ENCODE peak calls at places on chromosomes 2 and 18, in six cellular contexts. N, J, H, C, D and K are unnamed samples.

GRCh38 chr2:216549926-216550690 is 51.5 kb downstream of the RPL37A start:
- DNase-seq in N (peak; percentile 63), J (no peak), H (no peak), C (no peak), D (no peak), K (no peak)

GRCh38 chr2:40106061-40106460 is 327.0 kb upstream of the THUMPD2 start:
- DNase-seq in N (no peak), J (no peak), H (no peak), C (no peak), D (no peak), K (no peak)

GRCh38 chr2:230312638-230313037 is 14.4 kb upstream of the SP140L start:
- DNase-seq in N (peak; percentile 19), J (no peak), H (no peak), C (no peak), D (no peak), K (no peak)

GRCh38 chr2:187050409-187050998 is 201.5 kb upstream of the ZSWIM2 start:
- DNase-seq in N (no peak), J (no peak), H (no peak), C (no peak), D (no peak), K (no peak)

GRCh38 chr18:50468802-50469201 is 91.1 kb upstream of the MAPK4 start:
- DNase-seq in N (no peak), J (no peak), H (no peak), C (no peak), D (no peak), K (no peak)

GRCh38 chr18:74476154-74476553 is 19.0 kb upstream of the DIPK1C start:
- DNase-seq in N (peak; percentile 72), J (no peak), H (no peak), C (no peak), D (no peak), K (no peak)

GRCh38 chr18:26875040-26875654 is 9.6 kb upstream of the AQP4 start:
- DNase-seq in N (no peak), J (no peak), H (no peak), C (no peak), D (no peak), K (no peak)

GRCh38 chr2:395886-396285 is 108.0 kb upstream of the ALKAL2 start:
- DNase-seq in N (no peak), J (no peak), H (no peak), C (no peak), D (no peak), K (no peak)

GRCh38 chr2:199814845-199815211 is 36.2 kb downstream of the FTCDNL1 start:
- DNase-seq in N (no peak), J (no peak), H (no peak), C (no peak), D (no peak), K (no peak)

GRCh38 chr2:106028192-106028591 is 165.9 kb downstream of the UXS1 start:
- DNase-seq in N (no peak), J (no peak), H (no peak), C (no peak), D (no peak), K (no peak)

GRCh38 chr2:138026116-138026855 is 62.0 kb downstream of the HNMT start:
- DNase-seq in N (no peak), J (no peak), H (no peak), C (no peak), D (no peak), K (no peak)

GRCh38 chr18:5068856-5069255 is 128.2 kb downstream of the AKAIN1 start:
- DNase-seq in N (no peak), J (no peak), H (no peak), C (no peak), D (no peak), K (no peak)

GRCh38 chr2:3594493-3595281 is at the start of gene COLEC11:
- DNase-seq in N (peak; percentile 70), J (peak; percentile 79), H (no peak), C (no peak), D (peak; percentile 73), K (no peak)
- TF ChIP-seq CTCF in N (peak; percentile 18), J (no peak), H (no peak), C (no peak), D (peak; percentile 14), K (no peak)

GRCh38 chr2:3581367-3582262 is 6.6 kb downstream of the RPS7 start:
- DNase-seq in N (no peak), J (no peak), H (no peak), C (no peak), D (no peak), K (no peak)
- H3K27ac ChIP-seq in N (no peak overlapping the region), J (no peak overlapping the region), H (no peak overlapping the region), C (no peak overlapping the region), D (no peak overlapping the region), K (peak overlapping the region; percentile 56)

DNA sequence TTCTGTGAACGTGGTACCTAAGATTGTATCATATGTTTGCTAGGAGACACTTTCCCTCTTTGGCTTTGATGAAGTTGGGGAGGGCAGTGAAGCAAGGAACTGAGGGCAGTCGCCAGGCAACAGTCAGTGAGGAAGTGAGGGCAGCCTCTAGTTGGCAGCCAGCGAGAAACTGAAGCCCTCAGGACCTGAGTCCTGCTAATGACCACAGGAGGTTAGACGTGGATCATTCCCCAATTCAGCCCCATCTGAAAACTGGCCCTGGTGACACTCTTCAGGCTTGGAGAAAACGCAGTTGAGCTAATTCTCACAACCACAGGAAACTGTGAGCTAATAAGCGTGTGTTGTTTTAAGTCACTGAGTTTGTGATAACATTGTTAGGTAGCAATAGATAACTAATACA is 84.5 kb upstream of the REG3G start:
- DNase-seq in N (peak; percentile 4), J (no peak), H (no peak), C (no peak), D (no peak), K (no peak)
- TF ChIP-seq CTCF in N (no peak), J (no peak), H (no peak), C (no peak), D (no peak), K (no peak)

DNA sequence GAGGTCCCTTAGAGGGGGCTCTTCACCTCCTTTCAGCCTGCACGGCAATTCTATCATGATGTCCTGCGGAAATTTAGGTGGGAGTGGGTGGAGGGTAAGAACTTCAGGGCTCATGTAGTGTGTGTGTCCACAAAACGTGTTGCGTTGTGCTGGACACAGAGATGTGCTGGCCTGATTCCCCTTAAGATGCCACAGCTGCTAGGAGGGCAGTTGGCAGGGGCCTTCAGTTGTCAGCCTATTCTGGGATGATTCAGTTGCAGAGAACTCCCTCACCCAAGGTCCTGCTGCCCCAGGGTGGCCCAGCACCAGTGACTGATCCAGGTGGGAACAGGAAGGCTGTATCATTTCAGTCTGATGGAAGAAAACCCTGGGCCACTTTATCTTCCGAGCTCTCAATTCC is 1.0 kb upstream of the HJURP start:
- DNase-seq in N (no peak), J (no peak), H (no peak), C (no peak), D (no peak), K (no peak)
- H3K27ac ChIP-seq in N (no peak overlapping the region), J (no peak overlapping the region), H (peak overlapping the region; percentile 56), C (no peak overlapping the region), D (peak overlapping the region; percentile 69), K (peak overlapping the region; percentile 84)

GRCh38 chr2:115910270-115910669 is 1467.8 kb downstream of the DPP10 start:
- DNase-seq in N (peak; percentile 46), J (no peak), H (no peak), C (no peak), D (no peak), K (peak; percentile 1)
- TF ChIP-seq CTCF in N (peak; percentile 62), J (no peak), H (no peak), C (no peak), D (no peak), K (no peak)

GRCh38 chr2:189097934-189098333 is 81.6 kb downstream of the COL5A2 start:
- DNase-seq in N (no peak), J (no peak), H (no peak), C (no peak), D (no peak), K (no peak)
- H3K27ac ChIP-seq in N (no peak overlapping the region), J (no peak overlapping the region), H (no peak overlapping the region), C (no peak overlapping the region), D (no peak overlapping the region), K (no peak overlapping the region)